ENCODE peak calls at places on chromosomes 13 and 19, in eight cellular contexts. C, T, N, W, L, R, Z and D are unnamed samples.
A peak's percentile ranks its signal among the peaks of the same experiment; 100 is the strongest.

GRCh38 chr13:27321619-27322385 is 51.2 kb downstream of the RASL11A start:
- DNase-seq in C (no peak), T (no peak), N (no peak), W (no peak), L (no peak), R (no peak), Z (no peak), D (no peak)

GRCh38 chr19:41965127-41965526 is 6.0 kb upstream of the RABAC1 start:
- DNase-seq in C (no peak), T (no peak), N (no peak), W (no peak), L (no peak), R (no peak), Z (no peak), D (no peak)

GRCh38 chr13:100089633-100090032 is 740 bp downstream of the PCCA start:
- DNase-seq in C (no peak), T (peak; percentile 12), N (peak; percentile 56), W (no peak), L (no peak), R (no peak), Z (no peak), D (no peak)

GRCh38 chr13:100611678-100612492 is 23.3 kb upstream of the GGACT start:
- DNase-seq in C (no peak), T (no peak), N (no peak), W (no peak), L (no peak), R (no peak), Z (no peak), D (no peak)

GRCh38 chr19:37975596-37976515 is 68.8 kb downstream of the SIPA1L3 start:
- DNase-seq in C (no peak), T (no peak), N (no peak), W (no peak), L (no peak), R (no peak), Z (peak; percentile 28), D (peak; percentile 38)

GRCh38 chr13:40388617-40389016 is 277.8 kb downstream of the FOXO1 start:
- DNase-seq in C (no peak), T (no peak), N (no peak), W (peak; percentile 47), L (no peak), R (no peak), Z (no peak), D (no peak)

GRCh38 chr19:18216789-18217188 is 9.4 kb downstream of the PDE4C start:
- DNase-seq in C (no peak), T (no peak), N (no peak), W (no peak), L (no peak), R (no peak), Z (no peak), D (no peak)

GRCh38 chr19:4390017-4390861 is 10.1 kb downstream of the SH3GL1 start:
- DNase-seq in C (no peak), T (peak; percentile 75), N (peak; percentile 64), W (no peak), L (peak; percentile 31), R (no peak), Z (no peak), D (no peak)

GRCh38 chr19:30695171-30695875 is 323.1 kb downstream of the ZNF536 start:
- DNase-seq in C (no peak), T (no peak), N (no peak), W (no peak), L (no peak), R (no peak), Z (no peak), D (no peak)

GRCh38 chr19:13082192-13083007 is 20.3 kb downstream of the LYL1 start:
- DNase-seq in C (no peak), T (peak; percentile 41), N (peak; percentile 63), W (no peak), L (peak; percentile 48), R (no peak), Z (no peak), D (no peak)

GRCh38 chr13:99542788-99543406 is 41.6 kb downstream of the TM9SF2 start:
- DNase-seq in C (no peak), T (no peak), N (no peak), W (no peak), L (no peak), R (no peak), Z (no peak), D (no peak)

GRCh38 chr19:2288743-2289713 is 7.1 kb upstream of the PEAK3 start:
- DNase-seq in C (no peak), T (no peak), N (no peak), W (no peak), L (no peak), R (no peak), Z (no peak), D (no peak)

GRCh38 chr19:2478324-2478755 is 2.4 kb downstream of the GADD45B start:
- DNase-seq in C (no peak), T (peak; percentile 79), N (peak; percentile 87), W (no peak), L (peak; percentile 93), R (no peak), Z (peak; percentile 87), D (peak; percentile 77)

GRCh38 chr19:41999071-41999877 is 5.2 kb upstream of the ATP1A3 start:
- DNase-seq in C (no peak), T (no peak), N (peak; percentile 42), W (no peak), L (no peak), R (peak; percentile 32), Z (no peak), D (no peak)

GRCh38 chr19:23351806-23352205 is 43.5 kb downstream of the ZNF91 start:
- DNase-seq in C (no peak), T (no peak), N (no peak), W (no peak), L (no peak), R (no peak), Z (no peak), D (no peak)

GRCh38 chr13:78562237-78562889 is 41.0 kb downstream of the POU4F1 start:
- DNase-seq in C (no peak), T (no peak), N (no peak), W (no peak), L (no peak), R (no peak), Z (no peak), D (no peak)

GRCh38 chr13:39765801-39766463 is 110.5 kb downstream of the COG6 start:
- DNase-seq in C (no peak), T (peak; percentile 40), N (peak; percentile 25), W (no peak), L (peak; percentile 69), R (peak; percentile 1), Z (no peak), D (peak; percentile 64)

GRCh38 chr13:21354721-21355120 is 104.4 kb downstream of the ZDHHC20 start:
- DNase-seq in C (no peak), T (no peak), N (no peak), W (no peak), L (no peak), R (no peak), Z (peak; percentile 32), D (no peak)

GRCh38 chr19:30202060-30202600 is 170.1 kb upstream of the ZNF536 start:
- DNase-seq in C (no peak), T (no peak), N (no peak), W (no peak), L (no peak), R (no peak), Z (no peak), D (no peak)

GRCh38 chr13:110323986-110324749 is 17.1 kb downstream of the COL4A2 start:
- DNase-seq in C (no peak), T (no peak), N (no peak), W (no peak), L (no peak), R (no peak), Z (no peak), D (no peak)